ENCODE peak calls at places on chromosome 11, in six cellular contexts. S is cardiac muscle cell; O is endothelial cell of umbilical vein; U is CD8-positive, alpha-beta T cell; G is fibroblast of the aortic adventitia; W is RWPE1. B is an unnamed sample.

GRCh38 chr11:71995726-71996291 is 2.9 kb upstream of the IL18BP start:
- DNase-seq in S (no peak), U (no peak), O (no peak), W (no peak), G (no peak), B (no peak)

GRCh38 chr11:103906291-103906850 is 130.1 kb upstream of the DDI1 start:
- DNase-seq in O (peak), U (no peak), W (no peak), G (no peak), S (no peak), B (no peak)

GRCh38 chr11:126487711-126488110 is 132.2 kb downstream of the ST3GAL4 start:
- DNase-seq in W (no peak), O (no peak), S (no peak), G (no peak), U (no peak), B (no peak)

GRCh38 chr11:119578466-119579220 is 150.4 kb downstream of the NECTIN1 start:
- DNase-seq in G (no peak), U (no peak), S (no peak), W (no peak), O (no peak), B (no peak)

GRCh38 chr11:33996498-33997454 is 54.8 kb upstream of the CAPRIN1 start:
- DNase-seq in U (peak), W (peak), O (peak), S (peak), G (peak), B (peak)

GRCh38 chr11:30314625-30315024 is 8.3 kb upstream of the ARL14EP start:
- DNase-seq in S (peak), U (no peak), G (peak), W (no peak), O (no peak), B (peak)

GRCh38 chr11:64876226-64876750 is 2.1 kb downstream of the EHD1 start:
- DNase-seq in O (peak), G (no peak), W (no peak), U (no peak), S (no peak), B (no peak)

GRCh38 chr11:65181569-65182257 is at the start of gene CAPN1:
- DNase-seq in W (peak), G (peak), U (no peak), S (peak), O (peak), B (peak)

GRCh38 chr11:116418388-116419041 is 354.3 kb downstream of the BUD13 start:
- DNase-seq in O (no peak), U (no peak), W (no peak), S (no peak), G (no peak), B (no peak)

GRCh38 chr11:19025799-19026406 is 34.6 kb downstream of the MRGPRX2 start:
- DNase-seq in W (peak), S (peak), O (peak), U (no peak), G (peak), B (no peak)

GRCh38 chr11:122604626-122605025 is 50.9 kb upstream of the UBASH3B start:
- DNase-seq in S (no peak), U (no peak), W (no peak), O (no peak), G (no peak), B (no peak)

GRCh38 chr11:64096835-64097234 is 61.1 kb downstream of the FLRT1 start:
- DNase-seq in S (no peak), G (no peak), W (no peak), O (no peak), U (no peak), B (no peak)

GRCh38 chr11:117462183-117462574 is 134.5 kb downstream of the CEP164 start:
- DNase-seq in W (no peak), O (no peak), G (no peak), U (no peak), S (no peak), B (no peak)

GRCh38 chr11:41273908-41274307 is 185.5 kb downstream of the LRRC4C start:
- DNase-seq in G (no peak), W (no peak), U (no peak), S (no peak), O (no peak), B (no peak)

GRCh38 chr11:110032957-110033570 is 60.1 kb upstream of the ZC3H12C start:
- DNase-seq in W (peak), G (no peak), S (no peak), O (no peak), U (no peak), B (no peak)

GRCh38 chr11:117583063-117583801 is 213.8 kb downstream of the DSCAML1 start:
- DNase-seq in O (no peak), W (no peak), S (peak), U (no peak), G (no peak), B (no peak)

GRCh38 chr11:117182551-117182935 is 4.0 kb downstream of the SIDT2 start:
- DNase-seq in W (no peak), S (no peak), G (no peak), U (no peak), O (no peak), B (no peak)

GRCh38 chr11:73266644-73267015 is 5.5 kb upstream of the P2RY6 start:
- DNase-seq in O (no peak), G (no peak), U (no peak), W (no peak), S (no peak), B (no peak)

GRCh38 chr11:7115775-7116174 is 27.0 kb downstream of the RBMXL2 start:
- DNase-seq in U (no peak), G (peak), O (peak), S (no peak), W (no peak), B (no peak)

GRCh38 chr11:10908215-10908990 is 50.5 kb upstream of the ZBED5 start:
- DNase-seq in U (no peak), S (peak), G (peak), W (no peak), O (no peak), B (peak)

GRCh38 chr11:65822760-65823528 is 10.8 kb upstream of the SNX32 start:
- DNase-seq in U (no peak), W (no peak), G (no peak), S (no peak), O (no peak), B (no peak)

GRCh38 chr11:19441288-19441687 is 200.5 kb upstream of the E2F8 start:
- DNase-seq in U (no peak), G (no peak), W (no peak), S (no peak), O (no peak), B (no peak)

GRCh38 chr11:67370351-67371076 is 2.9 kb downstream of the CLCF1 start:
- DNase-seq in O (no peak), S (peak), W (no peak), G (no peak), U (no peak), B (no peak)

GRCh38 chr11:100640071-100640470 is 47.0 kb upstream of the ARHGAP42 start:
- DNase-seq in U (no peak), W (no peak), G (no peak), S (no peak), O (no peak), B (no peak)

GRCh38 chr11:11157201-11157600 is 195.8 kb downstream of the CSNK2A3 start:
- DNase-seq in G (peak), O (peak), U (peak), W (no peak), S (peak), B (peak)

GRCh38 chr11:123065634-123066033 is 3.7 kb upstream of the HSPA8 start:
- DNase-seq in O (no peak), G (peak), U (no peak), S (peak), W (no peak), B (peak)

GRCh38 chr11:35798423-35798822 is 135.8 kb downstream of the TRIM44 start:
- DNase-seq in G (peak), S (no peak), O (peak), W (peak), U (no peak), B (no peak)

GRCh38 chr11:118908931-118909618 is 16.7 kb downstream of the BCL9L start:
- DNase-seq in S (peak), W (no peak), O (peak), U (no peak), G (peak), B (peak)

GRCh38 chr11:32184057-32185055 is 93.5 kb downstream of the RCN1 start:
- DNase-seq in S (peak), U (no peak), G (no peak), W (no peak), O (no peak), B (no peak)

GRCh38 chr11:119471329-119471728 is 48.4 kb upstream of the THY1 start:
- DNase-seq in O (no peak), G (peak), U (no peak), W (no peak), S (no peak), B (no peak)

GRCh38 chr11:31262761-31263160 is 106.8 kb downstream of the DCDC1 start:
- DNase-seq in S (no peak), G (peak), W (no peak), O (peak), U (no peak), B (peak)

GRCh38 chr11:69642549-69642912 is 1.6 kb downstream of the CCND1 start:
- DNase-seq in S (no peak), W (no peak), O (peak), U (no peak), G (no peak), B (no peak)

GRCh38 chr11:29008481-29008880 is 900.3 kb downstream of the METTL15 start:
- DNase-seq in S (no peak), U (no peak), O (peak), G (no peak), W (no peak), B (no peak)

GRCh38 chr11:1869427-1870325 is 16.8 kb downstream of the LSP1 start:
- DNase-seq in S (no peak), U (no peak), G (peak), W (no peak), O (no peak), B (no peak)
- TF ChIP-seq CTCF in S (peak), U (no peak), G (peak), W (no peak), O (no peak), B (peak)

DNA sequence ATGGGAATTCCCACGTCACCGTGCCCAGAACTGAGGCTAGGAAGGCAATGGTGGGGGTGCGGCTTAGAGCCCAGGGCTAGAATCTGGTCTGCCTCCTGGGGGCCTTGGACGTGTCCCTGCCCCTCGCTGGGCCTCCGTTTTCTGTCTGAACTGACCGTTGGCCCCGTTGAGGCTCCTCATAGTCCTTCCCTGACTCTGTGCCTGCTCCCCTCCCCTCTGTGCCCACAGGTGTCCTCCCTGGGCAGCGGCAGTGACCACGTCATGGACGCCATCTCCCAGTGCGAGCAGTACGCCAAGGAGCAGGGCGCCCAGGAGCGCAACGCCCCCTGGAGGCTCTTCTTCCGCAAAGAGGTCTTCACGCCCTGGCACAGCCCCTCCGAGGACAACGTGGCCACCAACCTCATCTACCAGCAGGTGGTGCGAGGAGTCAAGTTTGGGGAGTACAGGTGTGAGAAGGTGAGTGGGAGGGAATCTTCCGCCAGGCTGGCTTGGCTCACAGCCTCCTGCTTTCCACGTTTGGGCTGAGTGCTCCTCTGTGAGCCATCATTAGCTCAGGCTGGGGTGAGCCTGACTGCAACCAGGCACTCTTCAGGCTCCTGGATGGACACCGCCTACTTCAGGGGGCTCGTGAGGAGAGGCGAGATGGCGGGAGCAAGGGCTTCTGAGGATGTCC is 63.9 kb downstream of the MYO7A start:
- DNase-seq in O (no peak), U (peak), W (peak), G (peak), S (peak), B (peak)
- TF ChIP-seq CTCF in O (peak), U (peak), W (peak), G (peak), S (peak), B (peak)

GRCh38 chr11:79062814-79063762 is 377.7 kb downstream of the TENM4 start:
- DNase-seq in U (no peak), G (peak), W (no peak), O (peak), S (peak), B (no peak)
- TF ChIP-seq CTCF in U (no peak), G (peak), W (no peak), O (peak), S (peak), B (peak)

GRCh38 chr11:6062691-6063358 is 32.3 kb upstream of the OR56A1 start:
- DNase-seq in U (no peak), O (no peak), W (no peak), G (no peak), S (no peak), B (no peak)
- TF ChIP-seq CTCF in U (no peak), O (no peak), W (no peak), G (no peak), S (no peak), B (no peak)